ENCODE peak calls at places on chromosomes 3 and 15, in nine cellular contexts. D is cardiac fibroblast; N is heart right ventricle; X is CD4-positive, alpha-beta T cell; W is keratinocyte; Y is activated B cell treated with CpG ODN at 0.5 μM for 24 hours; Z is adrenal gland; T is cardiac muscle cell; B is epithelial cell of esophagus. I is an unnamed sample.

GRCh38 chr3:48440590-48440958 is 517 bp downstream of the TMA7 start:
- DNase-seq in X (no peak), D (peak), N (no peak), W (no peak), B (no peak), Y (no peak), T (peak), Z (no peak), I (no peak)

GRCh38 chr15:98706986-98707385 is 58.6 kb downstream of the IGF1R start:
- DNase-seq in Z (no peak), W (no peak), N (no peak), B (no peak), Y (no peak), X (no peak), T (no peak), D (no peak), I (no peak)

GRCh38 chr3:124486324-124486723 is 243.9 kb upstream of the UMPS start:
- DNase-seq in Z (no peak), N (no peak), W (no peak), X (no peak), Y (no peak), D (no peak), T (no peak), B (no peak), I (no peak)

GRCh38 chr3:123344175-123344908 is 104.5 kb downstream of the ADCY5 start:
- DNase-seq in T (peak), D (peak), X (no peak), Y (no peak), N (no peak), Z (no peak), B (no peak), W (no peak), I (no peak)

GRCh38 chr15:66251790-66252355 is 1.7 kb downstream of the MEGF11 start:
- DNase-seq in Z (no peak), D (no peak), B (no peak), Y (no peak), N (no peak), T (no peak), X (no peak), W (no peak), I (peak)

GRCh38 chr15:58522391-58522790 is 90.6 kb downstream of the LIPC start:
- DNase-seq in X (no peak), N (peak), Z (no peak), B (no peak), W (no peak), T (no peak), Y (no peak), D (no peak), I (no peak)

GRCh38 chr3:105965384-105965783 is 96.6 kb upstream of the CBLB start:
- DNase-seq in D (peak), Y (no peak), X (no peak), Z (no peak), B (no peak), W (no peak), N (no peak), T (peak), I (no peak)

GRCh38 chr3:143970773-143971366 is 753 bp upstream of the DIPK2A start:
- DNase-seq in Y (peak), X (peak), W (no peak), Z (peak), N (peak), B (no peak), T (no peak), D (no peak), I (peak)

GRCh38 chr3:61625429-61625828 is 64.1 kb downstream of the PTPRG start:
- DNase-seq in B (no peak), W (no peak), Y (no peak), X (no peak), Z (no peak), N (no peak), D (no peak), T (no peak), I (no peak)

GRCh38 chr3:15974647-15975046 is 176.9 kb upstream of the ANKRD28 start:
- DNase-seq in D (no peak), W (no peak), N (no peak), Y (no peak), T (no peak), Z (no peak), B (no peak), X (no peak), I (no peak)

GRCh38 chr3:151248772-151249366 is 29.5 kb downstream of the P2RY14 start:
- DNase-seq in N (no peak), Y (no peak), X (no peak), Z (no peak), W (no peak), D (no peak), T (no peak), B (no peak), I (no peak)

GRCh38 chr3:43978708-43979107 is 263.0 kb upstream of the TOPAZ1 start:
- DNase-seq in W (no peak), N (no peak), D (no peak), Y (no peak), X (no peak), Z (no peak), B (no peak), T (no peak), I (no peak)

GRCh38 chr3:67828486-67829010 is 174.1 kb upstream of the SUCLG2 start:
- DNase-seq in Y (no peak), Z (no peak), D (no peak), X (no peak), B (no peak), W (no peak), N (no peak), T (no peak), I (no peak)

GRCh38 chr15:69607101-69607500 is 154.5 kb downstream of the RPLP1 start:
- DNase-seq in Y (no peak), Z (no peak), N (no peak), T (peak), D (peak), W (no peak), B (no peak), X (no peak), I (no peak)

GRCh38 chr3:65551945-65552344 is 486.8 kb downstream of the MAGI1 start:
- DNase-seq in D (no peak), T (no peak), B (no peak), Z (no peak), Y (no peak), W (no peak), N (no peak), X (no peak), I (no peak)

GRCh38 chr15:75850708-75851107 is 7.5 kb downstream of the UBE2Q2 start:
- DNase-seq in B (no peak), Z (no peak), W (no peak), T (no peak), D (no peak), N (no peak), X (no peak), Y (no peak), I (no peak)

GRCh38 chr15:100885116-100885515 is 5.5 kb downstream of the ALDH1A3 start:
- DNase-seq in N (no peak), X (no peak), T (no peak), Y (no peak), B (no peak), Z (no peak), W (no peak), D (no peak), I (no peak)

GRCh38 chr3:43191116-43191515 is 85.2 kb upstream of the POMGNT2 start:
- DNase-seq in B (no peak), Y (no peak), X (no peak), T (no peak), W (no peak), Z (no peak), N (no peak), D (no peak), I (no peak)

GRCh38 chr3:57944313-57944580 is 64.0 kb upstream of the FLNB start:
- DNase-seq in T (no peak), D (no peak), X (no peak), N (no peak), Z (no peak), Y (no peak), B (no peak), W (no peak), I (no peak)

GRCh38 chr3:182739619-182740018 is 53.7 kb upstream of the ATP11B start:
- DNase-seq in D (peak), T (peak), X (no peak), N (no peak), W (no peak), B (peak), Y (no peak), Z (no peak), I (no peak)

GRCh38 chr3:169668081-169668956 is 4.8 kb upstream of the MECOM start:
- DNase-seq in X (no peak), N (peak), Z (no peak), B (peak), T (peak), W (no peak), Y (peak), D (peak), I (peak)

GRCh38 chr3:15934389-15935195 is 136.8 kb upstream of the ANKRD28 start:
- DNase-seq in T (no peak), X (no peak), B (no peak), D (no peak), W (no peak), Z (no peak), N (no peak), Y (no peak), I (no peak)

DNA sequence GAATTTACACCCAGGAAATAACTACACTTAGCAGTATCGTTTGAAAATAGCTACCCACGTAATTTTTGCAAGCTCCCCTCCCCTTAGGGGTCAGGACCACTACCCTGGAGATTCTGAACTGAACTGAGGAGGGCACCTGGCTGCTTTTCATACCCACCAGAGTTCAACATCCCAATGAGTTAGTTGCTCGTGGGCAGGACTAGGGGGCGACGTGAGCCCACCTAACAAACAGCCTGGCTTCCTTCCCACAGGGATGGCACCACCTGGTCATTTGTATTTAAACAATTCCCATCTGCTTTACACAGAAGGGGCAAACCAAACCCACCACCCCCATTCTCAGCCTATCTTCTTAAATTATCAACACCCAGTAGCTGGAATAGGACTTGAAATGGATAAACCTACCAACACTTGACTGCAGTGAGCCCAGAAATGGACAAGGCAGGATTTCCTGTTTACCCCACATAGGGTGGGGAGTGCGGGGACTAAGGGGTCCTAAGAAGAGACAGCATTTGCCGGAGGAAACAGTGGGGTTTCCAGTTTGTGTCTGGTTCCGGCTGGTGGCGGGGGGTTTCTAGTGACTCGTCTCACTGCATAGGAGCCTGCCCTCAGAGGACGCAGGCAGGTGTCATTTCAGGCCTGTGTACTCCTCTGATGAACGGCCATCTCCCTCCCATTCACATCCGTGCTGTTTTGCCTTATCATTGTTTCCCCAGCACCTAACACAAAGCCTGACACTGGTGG is 11.6 kb upstream of the VGLL4 start:
- DNase-seq in W (no peak), N (no peak), Y (no peak), Z (no peak), T (peak), B (no peak), X (no peak), D (peak), I (peak)
- TF ChIP-seq CTCF in W (peak), N (peak), Y (no peak), Z (no peak), T (peak), B (no peak), X (no peak), D (peak), I (no peak)

GRCh38 chr3:161852744-161853143 is 356.1 kb downstream of the OTOL1 start:
- DNase-seq in N (no peak), W (no peak), T (no peak), B (no peak), D (no peak), Z (no peak), Y (no peak), X (no peak), I (no peak)

GRCh38 chr3:161859870-161860450 is 363.4 kb downstream of the OTOL1 start:
- DNase-seq in Z (no peak), T (no peak), D (no peak), B (no peak), N (no peak), Y (no peak), X (no peak), W (no peak), I (no peak)

GRCh38 chr3:161851941-161852566 is 355.4 kb downstream of the OTOL1 start:
- DNase-seq in Z (peak), N (peak), X (no peak), D (peak), B (peak), T (peak), Y (no peak), W (no peak), I (peak)

GRCh38 chr3:161859057-161859456 is 362.4 kb downstream of the OTOL1 start:
- DNase-seq in W (no peak), B (no peak), T (no peak), X (no peak), Y (no peak), D (no peak), Z (no peak), N (no peak), I (no peak)

GRCh38 chr3:161854232-161854771 is 357.7 kb downstream of the OTOL1 start:
- DNase-seq in Y (no peak), D (peak), Z (no peak), B (peak), T (peak), W (no peak), X (no peak), N (no peak), I (peak)
- TF ChIP-seq CTCF in Y (no peak), D (no peak), Z (no peak), B (peak), T (peak), W (no peak), X (no peak), N (no peak), I (peak)

GRCh38 chr15:74185949-74186348 is 12.4 kb downstream of the ISLR start:
- DNase-seq in Y (no peak), W (no peak), Z (no peak), T (no peak), B (peak), D (no peak), N (no peak), X (no peak), I (no peak)
- TF ChIP-seq CTCF in Y (no peak), W (no peak), Z (no peak), T (no peak), B (no peak), D (no peak), N (no peak), X (no peak), I (no peak)

DNA sequence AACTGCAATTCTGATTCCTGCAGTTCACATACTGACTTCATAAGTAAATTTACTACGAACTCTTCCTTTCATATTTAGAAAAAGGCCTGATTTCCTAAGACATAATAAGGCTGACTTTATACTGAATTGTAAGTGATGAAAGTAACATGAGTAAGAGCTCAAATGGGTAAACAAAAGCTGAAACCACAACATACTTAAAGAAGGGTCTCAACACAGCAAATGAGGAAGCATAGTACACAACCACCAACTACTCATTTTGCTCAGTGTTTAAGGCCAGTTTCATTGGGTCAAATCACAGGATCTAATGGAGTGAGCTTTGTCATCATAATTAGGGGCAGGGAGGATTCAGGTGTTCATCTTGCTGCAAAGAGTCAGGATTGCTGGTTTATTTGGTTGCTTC is 81.4 kb downstream of the SETD2 start:
- DNase-seq in Z (no peak), N (no peak), T (no peak), X (no peak), B (peak), W (no peak), Y (no peak), D (peak), I (no peak)
- TF ChIP-seq CTCF in Z (no peak), N (no peak), T (no peak), X (no peak), B (no peak), W (no peak), Y (no peak), D (no peak), I (no peak)

GRCh38 chr3:99171815-99172214 is 270.3 kb upstream of the DCBLD2 start:
- DNase-seq in Y (no peak), Z (no peak), W (no peak), N (no peak), T (no peak), B (no peak), D (no peak), X (no peak), I (no peak)
- TF ChIP-seq CTCF in Y (no peak), Z (no peak), W (no peak), N (no peak), T (no peak), B (no peak), D (no peak), X (no peak), I (no peak)